ENCODE peak calls at places on chromosomes 13 and 19, in eight cellular contexts. One of them, this sample, is unnamed.

GRCh38 chr19:41217741-41218140 is 1.3 kb upstream of the AXL start:
- DNase-seq in fibroblast of the conjunctiva: no peak
- DNase-seq in activated T-cell treated with anti-CD3 and anti-CD28 coated beads for 1 hour: no peak
- DNase-seq in neuronal stem cell: no peak
- DNase-seq in Right ventricle myocardium superior: no peak
- DNase-seq in RPMI8226: no peak
- DNase-seq in heart left ventricle: peak
- DNase-seq in adrenal gland: no peak
- DNase-seq in this sample: no peak

GRCh38 chr13:78610381-78610883 is 7.1 kb upstream of the POU4F1 start:
- DNase-seq in fibroblast of the conjunctiva: no peak
- DNase-seq in activated T-cell treated with anti-CD3 and anti-CD28 coated beads for 1 hour: no peak
- DNase-seq in neuronal stem cell: no peak
- DNase-seq in Right ventricle myocardium superior: no peak
- DNase-seq in RPMI8226: no peak
- DNase-seq in heart left ventricle: no peak
- DNase-seq in adrenal gland: no peak
- DNase-seq in this sample: peak

GRCh38 chr13:32723987-32724386 is 137.7 kb downstream of the PDS5B start:
- DNase-seq in fibroblast of the conjunctiva: no peak
- DNase-seq in activated T-cell treated with anti-CD3 and anti-CD28 coated beads for 1 hour: no peak
- DNase-seq in neuronal stem cell: no peak
- DNase-seq in Right ventricle myocardium superior: no peak
- DNase-seq in RPMI8226: no peak
- DNase-seq in heart left ventricle: no peak
- DNase-seq in adrenal gland: peak
- DNase-seq in this sample: no peak

GRCh38 chr13:49791214-49791752 is 1.2 kb downstream of the KPNA3 start:
- DNase-seq in fibroblast of the conjunctiva: peak
- DNase-seq in activated T-cell treated with anti-CD3 and anti-CD28 coated beads for 1 hour: no peak
- DNase-seq in neuronal stem cell: no peak
- DNase-seq in Right ventricle myocardium superior: no peak
- DNase-seq in RPMI8226: peak
- DNase-seq in heart left ventricle: no peak
- DNase-seq in adrenal gland: no peak
- DNase-seq in this sample: no peak

GRCh38 chr13:48816696-48817095 is 159.0 kb upstream of the FNDC3A start:
- DNase-seq in fibroblast of the conjunctiva: no peak
- DNase-seq in activated T-cell treated with anti-CD3 and anti-CD28 coated beads for 1 hour: no peak
- DNase-seq in neuronal stem cell: no peak
- DNase-seq in Right ventricle myocardium superior: no peak
- DNase-seq in RPMI8226: no peak
- DNase-seq in heart left ventricle: no peak
- DNase-seq in adrenal gland: no peak
- DNase-seq in this sample: no peak

GRCh38 chr19:55454787-55455243 is 6.6 kb downstream of the ISOC2 start:
- DNase-seq in fibroblast of the conjunctiva: no peak
- DNase-seq in activated T-cell treated with anti-CD3 and anti-CD28 coated beads for 1 hour: peak
- DNase-seq in neuronal stem cell: no peak
- DNase-seq in Right ventricle myocardium superior: no peak
- DNase-seq in RPMI8226: peak
- DNase-seq in heart left ventricle: no peak
- DNase-seq in adrenal gland: peak
- DNase-seq in this sample: no peak

GRCh38 chr13:113862191-113862765 is 1.6 kb downstream of the GAS6 start:
- DNase-seq in fibroblast of the conjunctiva: no peak
- DNase-seq in activated T-cell treated with anti-CD3 and anti-CD28 coated beads for 1 hour: no peak
- DNase-seq in neuronal stem cell: no peak
- DNase-seq in Right ventricle myocardium superior: no peak
- DNase-seq in RPMI8226: peak
- DNase-seq in heart left ventricle: peak
- DNase-seq in adrenal gland: peak
- DNase-seq in this sample: no peak

GRCh38 chr13:106548064-106548696 is 12.7 kb upstream of the EFNB2 start:
- DNase-seq in fibroblast of the conjunctiva: no peak
- DNase-seq in activated T-cell treated with anti-CD3 and anti-CD28 coated beads for 1 hour: no peak
- DNase-seq in neuronal stem cell: no peak
- DNase-seq in Right ventricle myocardium superior: no peak
- DNase-seq in RPMI8226: no peak
- DNase-seq in heart left ventricle: no peak
- DNase-seq in adrenal gland: no peak
- DNase-seq in this sample: no peak

GRCh38 chr13:24226762-24227161 is 66.2 kb downstream of the SPATA13 start:
- DNase-seq in fibroblast of the conjunctiva: no peak
- DNase-seq in activated T-cell treated with anti-CD3 and anti-CD28 coated beads for 1 hour: no peak
- DNase-seq in neuronal stem cell: no peak
- DNase-seq in Right ventricle myocardium superior: no peak
- DNase-seq in RPMI8226: no peak
- DNase-seq in heart left ventricle: no peak
- DNase-seq in adrenal gland: no peak
- DNase-seq in this sample: no peak